ENCODE peak calls at places on chromosome 10, in five cellular contexts. One of them, this sample, is unnamed.

GRCh38 chr10:106557951-106558733 is 606.4 kb downstream of the SORCS1 start:
- DNase-seq in A549: peak; percentile 10
- DNase-seq in IMR-90: peak; percentile 71
- DNase-seq in K562: no peak
- DNase-seq in H1: no peak
- DNase-seq in this sample: no peak

GRCh38 chr10:70175516-70175915 is 5.2 kb upstream of the SAR1A start:
- DNase-seq in A549: no peak
- DNase-seq in IMR-90: no peak
- DNase-seq in K562: no peak
- DNase-seq in H1: no peak
- DNase-seq in this sample: no peak

GRCh38 chr10:70122742-70123141 is 9.9 kb downstream of the AIFM2 start:
- DNase-seq in A549: no peak
- DNase-seq in IMR-90: peak; percentile 21
- DNase-seq in K562: no peak
- DNase-seq in H1: no peak
- DNase-seq in this sample: no peak

GRCh38 chr10:34667177-34667576 is 147.9 kb downstream of the PARD3 start:
- DNase-seq in A549: no peak
- DNase-seq in IMR-90: no peak
- DNase-seq in K562: no peak
- DNase-seq in H1: no peak
- DNase-seq in this sample: peak; percentile 17

GRCh38 chr10:22557321-22557720 is 157.1 kb downstream of the PIP4K2A start:
- DNase-seq in A549: no peak
- DNase-seq in IMR-90: peak; percentile 13
- DNase-seq in K562: no peak
- DNase-seq in H1: no peak
- DNase-seq in this sample: no peak

GRCh38 chr10:129626309-129626708 is 159.3 kb downstream of the MGMT start:
- DNase-seq in A549: no peak
- DNase-seq in IMR-90: no peak
- DNase-seq in K562: no peak
- DNase-seq in H1: no peak
- DNase-seq in this sample: no peak

GRCh38 chr10:133565441-133566294 is at the start of gene SYCE1:
- DNase-seq in A549: no peak
- DNase-seq in IMR-90: no peak
- DNase-seq in K562: peak; percentile 5
- DNase-seq in H1: no peak
- DNase-seq in this sample: no peak

GRCh38 chr10:117071293-117072050 is 66.5 kb upstream of the SHTN1 start:
- DNase-seq in A549: no peak
- DNase-seq in IMR-90: no peak
- DNase-seq in K562: no peak
- DNase-seq in H1: no peak
- DNase-seq in this sample: no peak

GRCh38 chr10:58189269-58189668 is 78.4 kb downstream of the IPMK start:
- DNase-seq in A549: peak; percentile 16
- DNase-seq in IMR-90: peak; percentile 76
- DNase-seq in K562: no peak
- DNase-seq in H1: no peak
- DNase-seq in this sample: no peak

GRCh38 chr10:105585753-105586152 is 944.7 kb downstream of the SORCS3 start:
- DNase-seq in A549: peak; percentile 42
- DNase-seq in IMR-90: peak; percentile 82
- DNase-seq in K562: no peak
- DNase-seq in H1: no peak
- DNase-seq in this sample: peak; percentile 29

GRCh38 chr10:24428410-24428782 is 219.5 kb downstream of the KIAA1217 start:
- DNase-seq in A549: peak; percentile 40
- DNase-seq in IMR-90: peak; percentile 70
- DNase-seq in K562: no peak
- DNase-seq in H1: no peak
- DNase-seq in this sample: no peak

GRCh38 chr10:69513617-69514016 is 59.6 kb downstream of the NEUROG3 start:
- DNase-seq in A549: no peak
- DNase-seq in IMR-90: no peak
- DNase-seq in K562: no peak
- DNase-seq in H1: no peak
- DNase-seq in this sample: no peak

DNA sequence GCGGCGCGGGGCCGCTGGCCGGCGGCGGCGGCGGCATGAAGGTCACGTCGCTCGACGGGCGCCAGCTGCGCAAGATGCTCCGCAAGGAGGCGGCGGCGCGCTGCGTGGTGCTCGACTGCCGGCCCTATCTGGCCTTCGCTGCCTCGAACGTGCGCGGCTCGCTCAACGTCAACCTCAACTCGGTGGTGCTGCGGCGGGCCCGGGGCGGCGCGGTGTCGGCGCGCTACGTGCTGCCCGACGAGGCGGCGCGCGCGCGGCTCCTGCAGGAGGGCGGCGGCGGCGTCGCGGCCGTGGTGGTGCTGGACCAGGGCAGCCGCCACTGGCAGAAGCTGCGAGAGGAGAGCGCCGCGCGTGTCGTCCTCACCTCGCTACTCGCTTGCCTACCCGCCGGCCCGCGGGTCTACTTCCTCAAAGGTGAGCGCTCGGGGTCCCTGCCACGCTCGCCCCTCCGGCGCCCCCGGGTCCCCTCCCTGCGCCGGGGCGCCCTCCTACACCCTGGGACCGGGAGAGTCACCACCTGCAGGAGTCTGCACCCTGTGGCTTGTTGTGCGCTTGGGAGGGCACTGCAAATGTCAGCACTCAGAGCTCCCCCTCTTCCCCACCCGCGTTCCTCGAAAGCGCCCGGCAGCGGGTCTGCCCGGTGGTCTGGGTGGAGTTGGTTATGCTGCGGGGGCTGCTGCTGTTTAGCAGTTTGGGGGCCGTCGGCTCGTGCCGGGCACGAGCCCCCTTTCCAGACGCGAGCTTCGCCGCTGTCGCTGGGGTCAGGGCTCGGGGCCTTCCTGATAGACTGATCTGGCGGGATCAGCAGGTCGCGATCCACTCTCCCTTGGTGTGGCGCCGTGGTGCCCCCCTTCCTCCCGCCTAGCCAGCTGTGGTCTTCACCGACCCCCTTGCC is 627 bp downstream of the DUSP5 start:
- DNase-seq in A549: peak; percentile 56
- DNase-seq in IMR-90: peak; percentile 48
- DNase-seq in K562: peak; percentile 50
- DNase-seq in H1: peak; percentile 67
- DNase-seq in this sample: no peak
- TF ChIP-seq MAFK in A549: no peak
- TF ChIP-seq MAFK in IMR-90: no peak
- TF ChIP-seq MAFK in K562: no peak
- TF ChIP-seq MAFK in H1: no peak
- TF ChIP-seq MAFK in this sample: no peak

DNA sequence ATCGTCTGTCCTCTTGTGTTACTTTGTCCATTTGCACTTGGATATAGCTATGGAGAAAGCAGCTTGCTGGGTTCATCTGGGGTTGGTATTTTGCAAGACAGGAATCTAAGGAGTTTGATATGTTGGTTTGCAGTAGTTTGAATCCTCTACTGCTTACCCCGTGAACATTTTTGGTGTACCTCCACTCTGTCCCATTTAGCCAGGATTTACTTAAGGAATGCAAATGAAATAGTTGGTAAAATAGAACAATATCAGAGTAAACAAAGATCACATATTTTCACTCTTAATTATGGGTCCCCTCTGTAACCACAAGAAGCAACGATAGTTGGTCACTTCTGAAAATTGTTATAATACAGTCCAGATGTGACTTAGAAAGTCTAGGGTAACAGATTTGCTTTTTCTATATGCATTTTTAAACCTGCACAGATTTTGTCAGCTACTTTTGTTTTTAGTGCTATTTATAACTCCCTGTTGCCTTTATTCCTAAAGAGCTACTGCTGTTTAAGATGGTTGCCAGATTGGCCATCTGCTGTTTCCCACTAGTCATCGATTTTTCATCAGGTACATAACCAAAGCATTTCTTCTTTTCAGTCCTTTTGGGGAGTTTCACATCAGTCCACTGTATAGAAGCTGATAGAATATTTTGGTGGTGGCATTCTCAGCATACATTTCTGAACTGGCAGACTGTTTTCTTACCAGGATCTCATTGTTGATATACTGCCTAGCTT is 37.6 kb downstream of the MAPK8 start:
- DNase-seq in A549: no peak
- DNase-seq in IMR-90: no peak
- DNase-seq in K562: no peak
- DNase-seq in H1: no peak
- DNase-seq in this sample: no peak
- TF ChIP-seq MAFK in A549: peak; percentile 41
- TF ChIP-seq MAFK in IMR-90: peak; percentile 68
- TF ChIP-seq MAFK in K562: no peak
- TF ChIP-seq MAFK in H1: no peak
- TF ChIP-seq MAFK in this sample: peak; percentile 60

GRCh38 chr10:59325116-59325515 is 37.2 kb downstream of the FAM13C start:
- DNase-seq in A549: no peak
- DNase-seq in IMR-90: no peak
- DNase-seq in K562: no peak
- DNase-seq in H1: no peak
- DNase-seq in this sample: no peak
- TF ChIP-seq MAFK in A549: no peak
- TF ChIP-seq MAFK in IMR-90: no peak
- TF ChIP-seq MAFK in K562: no peak
- TF ChIP-seq MAFK in H1: no peak
- TF ChIP-seq MAFK in this sample: no peak

GRCh38 chr10:63698815-63699205 is 177.6 kb downstream of the REEP3 start:
- DNase-seq in A549: no peak
- DNase-seq in IMR-90: no peak
- DNase-seq in K562: no peak
- DNase-seq in H1: no peak
- DNase-seq in this sample: no peak

GRCh38 chr10:63699785-63700184 is 178.6 kb downstream of the REEP3 start:
- DNase-seq in A549: no peak
- DNase-seq in IMR-90: peak; percentile 59
- DNase-seq in K562: no peak
- DNase-seq in H1: no peak
- DNase-seq in this sample: no peak

GRCh38 chr10:63702107-63702506 is 180.9 kb downstream of the REEP3 start:
- DNase-seq in A549: no peak
- DNase-seq in IMR-90: no peak
- DNase-seq in K562: no peak
- DNase-seq in H1: no peak
- DNase-seq in this sample: no peak

GRCh38 chr10:63700209-63700934 is 179.2 kb downstream of the REEP3 start:
- DNase-seq in A549: peak; percentile 73
- DNase-seq in IMR-90: peak; percentile 99
- DNase-seq in K562: no peak
- DNase-seq in H1: no peak
- DNase-seq in this sample: no peak

DNA sequence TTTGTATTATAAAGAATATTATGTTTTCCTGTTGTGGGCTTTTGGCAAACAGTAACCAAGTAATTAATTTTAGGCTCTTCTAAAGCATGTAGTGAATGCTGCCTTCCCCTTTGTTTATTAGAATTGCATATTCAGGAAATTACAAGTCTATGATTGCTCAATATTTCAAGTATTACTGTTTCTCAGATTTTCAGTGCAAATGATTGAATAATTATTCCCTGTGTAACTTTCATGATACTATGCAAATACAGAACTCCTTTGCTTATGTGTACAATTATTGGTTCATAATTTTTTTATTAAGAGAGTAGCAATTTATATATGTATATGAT is 179.7 kb downstream of the REEP3 start:
- DNase-seq in A549: no peak
- DNase-seq in IMR-90: peak; percentile 67
- DNase-seq in K562: no peak
- DNase-seq in H1: no peak
- DNase-seq in this sample: no peak
- TF ChIP-seq MAFK in A549: no peak
- TF ChIP-seq MAFK in IMR-90: peak; percentile 20
- TF ChIP-seq MAFK in K562: no peak
- TF ChIP-seq MAFK in H1: no peak
- TF ChIP-seq MAFK in this sample: no peak

DNA sequence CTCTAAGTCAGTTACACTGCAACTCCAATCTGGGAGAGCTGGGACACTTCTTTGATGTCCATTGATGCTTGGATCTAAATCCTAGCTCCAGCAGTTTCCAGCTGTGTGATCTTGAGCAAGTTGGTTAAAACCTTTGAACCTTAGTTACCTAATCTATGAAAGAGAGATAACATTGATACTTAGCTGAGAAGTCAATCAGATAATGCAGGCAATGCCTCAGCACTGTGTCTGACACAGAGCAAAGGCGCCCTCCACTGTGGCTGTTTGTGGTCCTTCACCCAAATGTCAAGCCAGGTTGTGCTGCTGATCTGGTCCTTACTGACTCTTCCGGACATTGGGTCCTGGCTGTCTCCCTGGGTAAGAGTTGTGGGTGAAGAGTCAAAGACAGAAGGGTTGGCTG is 20.2 kb downstream of the DNTT start:
- DNase-seq in A549: no peak
- DNase-seq in IMR-90: no peak
- DNase-seq in K562: no peak
- DNase-seq in H1: no peak
- DNase-seq in this sample: no peak
- TF ChIP-seq MAFK in A549: no peak
- TF ChIP-seq MAFK in IMR-90: no peak
- TF ChIP-seq MAFK in K562: no peak
- TF ChIP-seq MAFK in H1: no peak
- TF ChIP-seq MAFK in this sample: no peak

DNA sequence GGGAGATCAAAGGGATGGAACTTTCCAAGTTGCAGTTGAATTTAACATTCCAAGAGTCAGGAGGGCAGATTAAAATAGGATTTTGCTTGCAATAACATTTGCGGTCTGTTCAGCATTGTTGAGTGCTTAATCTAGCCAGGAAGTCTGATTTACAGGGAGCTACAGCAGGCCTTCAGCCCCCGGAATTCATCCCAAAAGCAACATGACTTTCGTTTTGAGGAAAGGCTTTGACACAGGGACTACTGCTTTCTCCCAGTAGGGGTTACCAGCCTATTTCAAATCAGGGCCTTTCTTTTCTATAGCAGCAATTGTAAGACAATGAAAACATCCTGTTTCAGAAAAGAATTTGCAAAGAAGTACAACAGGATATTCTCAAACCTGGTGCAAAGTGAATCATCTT is 279.7 kb upstream of the PITRM1 start:
- DNase-seq in A549: no peak
- DNase-seq in IMR-90: peak; percentile 97
- DNase-seq in K562: no peak
- DNase-seq in H1: no peak
- DNase-seq in this sample: no peak
- TF ChIP-seq MAFK in A549: no peak
- TF ChIP-seq MAFK in IMR-90: peak; percentile 48
- TF ChIP-seq MAFK in K562: no peak
- TF ChIP-seq MAFK in H1: no peak
- TF ChIP-seq MAFK in this sample: no peak

GRCh38 chr10:73589538-73590126 is 1.5 kb downstream of the USP54 start:
- DNase-seq in A549: no peak
- DNase-seq in IMR-90: peak; percentile 32
- DNase-seq in K562: no peak
- DNase-seq in H1: no peak
- DNase-seq in this sample: no peak
- TF ChIP-seq MAFK in A549: no peak
- TF ChIP-seq MAFK in IMR-90: no peak
- TF ChIP-seq MAFK in K562: no peak
- TF ChIP-seq MAFK in H1: no peak
- TF ChIP-seq MAFK in this sample: no peak